ENCODE peak calls at places on chromosomes 12 and 14, in nine cellular contexts. W is body of pancreas; F is cardiac muscle cell; B is PC-3; Q is stomach; A is H1; L is ovary; Y is H7; K is CD4-positive, CD25-positive, alpha-beta regulatory T cell. J is an unnamed sample. For H3K36me3, the result is how much of the 10 kb centered on the place peaks cover.

GRCh38 chr14:95652690-95653089 is 33.5 kb upstream of the TCL1B start:
- DNase-seq in W (peak), F (no peak), B (no peak), Q (no peak), A (no peak), L (no peak), Y (no peak), K (peak), J (no peak)

GRCh38 chr14:96349286-96350075 is 13.7 kb downstream of the ATG2B start:
- DNase-seq in W (no peak), F (no peak), B (no peak), Q (no peak), A (no peak), L (no peak), Y (no peak), K (peak), J (no peak)

GRCh38 chr14:90454041-90455000 is 57.5 kb downstream of the CALM1 start:
- DNase-seq in W (peak), F (peak), B (peak), Q (peak), A (peak), L (no peak), Y (peak), K (peak), J (no peak)

GRCh38 chr12:45991289-45992249 is 1.2 kb upstream of the SCAF11 start:
- DNase-seq in W (peak), F (peak), B (peak), Q (peak), A (no peak), L (peak), Y (peak), K (peak), J (peak)

GRCh38 chr14:38238881-38239280 is 17.0 kb downstream of the CLEC14A start:
- DNase-seq in W (no peak), F (no peak), B (no peak), Q (no peak), A (no peak), L (no peak), Y (no peak), K (no peak), J (no peak)

GRCh38 chr14:38199076-38199475 is 8.6 kb upstream of the SSTR1 start:
- DNase-seq in W (no peak), F (no peak), B (no peak), Q (no peak), A (no peak), L (no peak), Y (no peak), K (no peak), J (no peak)

GRCh38 chr12:26874501-26875296 is 41.7 kb upstream of the ITPR2 start:
- DNase-seq in W (peak), F (no peak), B (no peak), Q (no peak), A (no peak), L (no peak), Y (no peak), K (no peak), J (no peak)

GRCh38 chr12:25072901-25073645 is 121.9 kb downstream of the DNAI7 start:
- DNase-seq in W (no peak), F (no peak), B (no peak), Q (no peak), A (no peak), L (no peak), Y (no peak), K (no peak), J (no peak)

GRCh38 chr12:6614513-6615177 is 7.5 kb upstream of the CHD4 start:
- DNase-seq in W (no peak), F (no peak), B (no peak), Q (no peak), A (no peak), L (no peak), Y (peak), K (no peak), J (no peak)

GRCh38 chr12:12927211-12928079 is 24.5 kb downstream of the GPRC5D start:
- DNase-seq in W (peak), F (peak), B (no peak), Q (peak), A (no peak), L (peak), Y (no peak), K (peak), J (peak)

GRCh38 chr12:106120578-106121105 is 18.1 kb downstream of the NUAK1 start:
- DNase-seq in W (peak), F (no peak), B (no peak), Q (no peak), A (no peak), L (no peak), Y (no peak), K (no peak), J (no peak)

GRCh38 chr12:56231184-56231582 is 1.3 kb downstream of the SLC39A5 start:
- DNase-seq in W (no peak), F (no peak), B (no peak), Q (no peak), A (no peak), L (no peak), Y (peak), K (no peak), J (no peak)

GRCh38 chr12:752673-753400 is 458 bp downstream of the WNK1 start:
- DNase-seq in W (peak), F (peak), B (peak), Q (peak), A (no peak), L (peak), Y (peak), K (peak), J (peak)

GRCh38 chr14:65594153-65594881 is 181.8 kb downstream of the FUT8 start:
- DNase-seq in W (peak), F (no peak), B (peak), Q (peak), A (peak), L (no peak), Y (peak), K (no peak), J (no peak)

GRCh38 chr12:107091989-107092641 is 1.2 kb downstream of the CRY1 start:
- DNase-seq in W (peak), F (peak), B (peak), Q (no peak), A (no peak), L (no peak), Y (peak), K (peak), J (peak)

GRCh38 chr12:33825986-33826602 is 196.2 kb upstream of the ALG10 start:
- DNase-seq in W (no peak), F (no peak), B (no peak), Q (no peak), A (no peak), L (no peak), Y (no peak), K (no peak), J (no peak)

GRCh38 chr14:68787235-68787727 is 5.6 kb downstream of the ZFP36L1 start:
- DNase-seq in W (peak), F (no peak), B (no peak), Q (peak), A (no peak), L (peak), Y (peak), K (peak), J (peak)

GRCh38 chr12:123269980-123270379 is 1.7 kb downstream of the CDK2AP1 start:
- DNase-seq in W (no peak), F (peak), B (peak), Q (no peak), A (no peak), L (no peak), Y (peak), K (peak), J (no peak)

GRCh38 chr14:61642246-61642982 is 52.9 kb upstream of the HIF1A start:
- DNase-seq in W (no peak), F (no peak), B (peak), Q (no peak), A (no peak), L (no peak), Y (no peak), K (no peak), J (no peak)

GRCh38 chr12:57230381-57231155 is 1.1 kb downstream of the SHMT2 start:
- DNase-seq in W (no peak), F (no peak), B (no peak), Q (no peak), A (no peak), L (no peak), Y (no peak), K (no peak), J (no peak)

GRCh38 chr14:60002819-60003492 is 83.0 kb downstream of the LRRC9 start:
- DNase-seq in W (peak), F (peak), B (peak), Q (peak), A (no peak), L (no peak), Y (no peak), K (no peak), J (no peak)

GRCh38 chr14:101248840-101249675 is 312.2 kb upstream of the DIO3 start:
- DNase-seq in W (no peak), F (no peak), B (no peak), Q (peak), A (no peak), L (no peak), Y (peak), K (no peak), J (no peak)

GRCh38 chr12:77001181-77001758 is 64.1 kb downstream of the E2F7 start:
- DNase-seq in W (no peak), F (no peak), B (no peak), Q (no peak), A (no peak), L (no peak), Y (no peak), K (no peak), J (no peak)

GRCh38 chr12:77005699-77006098 is 59.7 kb downstream of the E2F7 start:
- DNase-seq in W (no peak), F (no peak), B (no peak), Q (no peak), A (no peak), L (no peak), Y (no peak), K (peak), J (no peak)

GRCh38 chr12:77002382-77002781 is 63.0 kb downstream of the E2F7 start:
- DNase-seq in W (no peak), F (no peak), B (no peak), Q (no peak), A (no peak), L (no peak), Y (no peak), K (no peak), J (no peak)

GRCh38 chr12:77003961-77004360 is 61.4 kb downstream of the E2F7 start:
- DNase-seq in W (no peak), F (no peak), B (no peak), Q (no peak), A (no peak), L (no peak), Y (no peak), K (no peak), J (no peak)

DNA sequence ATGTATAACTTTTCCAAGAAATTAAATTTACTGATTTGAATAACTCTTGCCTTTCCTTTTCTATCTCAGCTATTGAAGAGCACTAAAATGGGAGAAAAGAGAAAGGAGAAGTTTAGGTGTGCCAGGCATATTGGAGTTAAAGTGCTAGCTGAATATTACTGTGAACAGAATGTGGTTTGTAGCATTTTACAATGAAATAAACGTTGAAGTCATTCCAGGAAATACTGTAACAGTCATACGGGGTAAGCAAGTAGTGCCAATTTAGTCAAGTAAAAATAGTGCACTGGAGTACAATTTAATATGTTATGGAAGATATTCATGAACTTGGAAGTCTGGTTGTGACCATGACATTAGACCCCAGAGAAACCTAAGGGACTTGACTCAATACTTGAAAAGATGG is 62.1 kb downstream of the E2F7 start:
- DNase-seq in W (no peak), F (no peak), B (no peak), Q (no peak), A (no peak), L (no peak), Y (no peak), K (peak), J (no peak)
- H3K36me3 ChIP-seq in W (under half), F (under half), B (under half), Q (under half), A (under half), L (under half), Y (under half), K (under half), J (under half)

GRCh38 chr12:11694528-11694927 is 45.1 kb downstream of the ETV6 start:
- DNase-seq in W (no peak), F (no peak), B (no peak), Q (no peak), A (no peak), L (no peak), Y (no peak), K (no peak), J (no peak)
- H3K36me3 ChIP-seq in W (under half), F (under half), B (under half), Q (under half), A (under half), L (under half), Y (under half), K (under half), J (under half)

GRCh38 chr12:75505706-75506312 is 5.6 kb downstream of the KRR1 start:
- DNase-seq in W (no peak), F (peak), B (peak), Q (no peak), A (no peak), L (no peak), Y (no peak), K (peak), J (peak)
- H3K36me3 ChIP-seq in W (under half), F (under half), B (half or more), Q (half or more), A (under half), L (under half), Y (under half), K (half or more), J (under half)

DNA sequence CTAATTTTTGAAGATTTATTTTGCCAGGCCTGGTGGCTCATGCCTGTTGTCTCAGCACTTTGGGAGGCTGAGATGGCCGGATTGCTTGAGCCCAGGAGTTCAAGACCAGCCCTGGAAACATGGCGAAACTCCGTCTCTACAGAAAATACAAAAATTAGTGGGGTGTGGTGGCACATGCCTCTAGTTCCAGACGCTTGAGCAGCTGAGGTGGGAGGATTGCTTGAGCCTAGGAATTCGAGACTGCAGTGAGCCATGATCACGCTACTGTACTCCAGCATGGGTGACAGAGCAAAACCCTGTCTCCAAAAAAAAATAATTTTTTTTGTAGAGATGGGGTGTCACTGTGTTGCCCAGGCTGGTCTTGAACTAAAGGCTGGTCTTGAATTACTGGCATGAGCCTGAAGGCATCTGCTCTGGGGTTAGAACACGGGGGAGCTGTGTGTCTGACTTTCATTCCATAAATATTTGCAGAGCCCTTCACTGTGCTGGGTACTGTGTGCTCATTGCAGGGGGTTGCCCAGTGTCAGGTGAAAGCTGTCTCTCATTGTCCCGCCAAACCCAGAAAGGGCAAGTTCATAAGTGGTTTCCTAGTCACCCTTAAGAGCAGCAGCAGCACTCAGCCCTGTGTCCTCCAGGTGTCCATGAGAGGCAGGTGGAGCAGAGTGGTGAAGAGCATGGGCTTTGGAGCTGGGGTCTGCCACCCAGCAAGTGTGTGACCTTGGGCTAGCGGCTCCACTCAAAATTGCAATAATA is 4.7 kb upstream of the SMIM41 start:
- DNase-seq in W (peak), F (no peak), B (no peak), Q (no peak), A (no peak), L (no peak), Y (no peak), K (no peak), J (no peak)
- H3K36me3 ChIP-seq in W (under half), F (under half), B (under half), Q (half or more), A (under half), L (under half), Y (under half), K (half or more), J (under half)

DNA sequence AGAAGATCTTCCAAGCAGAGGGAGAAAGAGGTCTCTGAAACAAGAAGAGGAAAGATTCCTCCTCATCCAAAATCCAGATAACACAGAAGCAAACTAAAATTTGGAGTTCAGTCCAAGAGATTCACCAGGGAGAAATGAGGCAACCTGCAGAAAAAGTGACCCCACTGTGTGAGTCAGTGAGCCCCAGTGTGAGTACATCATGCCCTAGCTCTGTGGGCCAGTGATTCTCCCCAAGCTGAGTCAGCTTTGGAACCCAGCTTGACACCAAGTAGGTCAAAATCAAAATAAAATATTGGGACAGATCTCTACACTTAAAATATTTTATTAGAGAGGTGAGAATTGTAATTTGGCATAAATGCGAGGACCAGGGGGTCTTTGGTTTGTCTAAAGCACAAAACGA is 17.2 kb downstream of the CLEC2B start:
- DNase-seq in W (no peak), F (no peak), B (no peak), Q (no peak), A (no peak), L (no peak), Y (no peak), K (no peak), J (no peak)
- H3K36me3 ChIP-seq in W (under half), F (under half), B (under half), Q (under half), A (under half), L (under half), Y (under half), K (under half), J (under half)

DNA sequence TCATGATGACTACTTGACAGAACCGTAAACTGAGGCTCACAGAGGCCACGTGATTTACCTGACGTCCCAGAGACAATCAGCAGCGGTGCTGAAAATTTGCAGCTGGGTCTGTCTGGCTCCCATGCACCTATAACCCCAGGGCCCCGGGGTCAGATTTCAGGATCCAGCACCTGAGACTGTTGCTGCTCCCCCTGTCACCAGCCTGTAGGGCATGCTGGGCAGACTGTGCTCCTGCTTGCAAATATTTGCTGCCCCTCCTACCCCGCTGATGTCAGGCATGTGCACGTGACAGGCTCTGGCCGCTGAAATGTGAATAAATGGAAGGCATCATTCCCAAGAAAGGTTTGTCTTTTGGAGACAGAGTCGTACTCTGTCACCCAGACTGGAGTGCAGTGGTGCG is 6.0 kb downstream of the MMAB start:
- DNase-seq in W (no peak), F (no peak), B (no peak), Q (no peak), A (no peak), L (no peak), Y (no peak), K (no peak), J (no peak)
- H3K36me3 ChIP-seq in W (under half), F (under half), B (under half), Q (half or more), A (under half), L (under half), Y (under half), K (under half), J (under half)

GRCh38 chr12:10372534-10372931 is 17.3 kb downstream of the KLRK1 start:
- DNase-seq in W (no peak), F (no peak), B (no peak), Q (no peak), A (no peak), L (no peak), Y (no peak), K (no peak), J (no peak)
- H3K36me3 ChIP-seq in W (under half), F (under half), B (under half), Q (under half), A (under half), L (under half), Y (under half), K (under half), J (under half)

GRCh38 chr14:73124180-73124894 is 12.0 kb upstream of the PSEN1 start:
- DNase-seq in W (no peak), F (no peak), B (no peak), Q (no peak), A (no peak), L (no peak), Y (no peak), K (no peak), J (no peak)
- H3K36me3 ChIP-seq in W (under half), F (under half), B (half or more), Q (half or more), A (under half), L (under half), Y (under half), K (under half), J (under half)

J was measured in naive thymus-derived CD4-positive, alpha-beta T cell.